ENCODE peak calls at places on chromosomes 6 and 20, in ten cellular contexts. One of them, this sample, is unnamed.

GRCh38 chr6:16239090-16239797 is 857 bp downstream of the GMPR start:
- DNase-seq in endothelial cell: peak; percentile 60
- DNase-seq in nephron progenitor cell: peak; percentile 48
- DNase-seq in RWPE1: peak; percentile 30
- DNase-seq in activated naive CD4-positive, alpha-beta T cell: no peak
- DNase-seq in pancreas: peak; percentile 49
- DNase-seq in endodermal cell: peak; percentile 92
- DNase-seq in OCI-LY7: no peak
- DNase-seq in HS-27A: no peak
- DNase-seq in MCF 10A: peak; percentile 19
- DNase-seq in this sample: no peak

GRCh38 chr20:34891166-34892062 is 15.0 kb downstream of the ACSS2 start:
- DNase-seq in endothelial cell: no peak
- DNase-seq in nephron progenitor cell: no peak
- DNase-seq in RWPE1: peak; percentile 93
- DNase-seq in activated naive CD4-positive, alpha-beta T cell: no peak
- DNase-seq in pancreas: no peak
- DNase-seq in endodermal cell: no peak
- DNase-seq in OCI-LY7: no peak
- DNase-seq in HS-27A: no peak
- DNase-seq in MCF 10A: peak; percentile 79
- DNase-seq in this sample: no peak

GRCh38 chr20:59006167-59006863 is 739 bp downstream of the CTSZ start:
- DNase-seq in endothelial cell: no peak
- DNase-seq in nephron progenitor cell: no peak
- DNase-seq in RWPE1: peak; percentile 51
- DNase-seq in activated naive CD4-positive, alpha-beta T cell: no peak
- DNase-seq in pancreas: no peak
- DNase-seq in endodermal cell: peak; percentile 47
- DNase-seq in OCI-LY7: peak; percentile 34
- DNase-seq in HS-27A: no peak
- DNase-seq in MCF 10A: peak; percentile 32
- DNase-seq in this sample: no peak

GRCh38 chr20:50624351-50625016 is 66.9 kb downstream of the RIPOR3 start:
- DNase-seq in endothelial cell: no peak
- DNase-seq in nephron progenitor cell: no peak
- DNase-seq in RWPE1: peak; percentile 76
- DNase-seq in activated naive CD4-positive, alpha-beta T cell: no peak
- DNase-seq in pancreas: peak; percentile 72
- DNase-seq in endodermal cell: no peak
- DNase-seq in OCI-LY7: peak; percentile 53
- DNase-seq in HS-27A: no peak
- DNase-seq in MCF 10A: peak; percentile 71
- DNase-seq in this sample: no peak

GRCh38 chr6:44234101-44235090 is 11.0 kb downstream of the SLC29A1 start:
- DNase-seq in endothelial cell: peak; percentile 67
- DNase-seq in nephron progenitor cell: peak; percentile 63
- DNase-seq in RWPE1: no peak
- DNase-seq in activated naive CD4-positive, alpha-beta T cell: no peak
- DNase-seq in pancreas: peak; percentile 78
- DNase-seq in endodermal cell: peak; percentile 95
- DNase-seq in OCI-LY7: peak; percentile 62
- DNase-seq in HS-27A: no peak
- DNase-seq in MCF 10A: peak; percentile 74
- DNase-seq in this sample: no peak

GRCh38 chr20:21202284-21202683 is 76.4 kb downstream of the KIZ start:
- DNase-seq in endothelial cell: no peak
- DNase-seq in nephron progenitor cell: no peak
- DNase-seq in RWPE1: peak; percentile 26
- DNase-seq in activated naive CD4-positive, alpha-beta T cell: no peak
- DNase-seq in pancreas: no peak
- DNase-seq in endodermal cell: no peak
- DNase-seq in OCI-LY7: no peak
- DNase-seq in HS-27A: no peak
- DNase-seq in MCF 10A: peak; percentile 54
- DNase-seq in this sample: no peak

GRCh38 chr20:18514127-18514526 is 6.4 kb downstream of the SEC23B start:
- DNase-seq in endothelial cell: no peak
- DNase-seq in nephron progenitor cell: no peak
- DNase-seq in RWPE1: no peak
- DNase-seq in activated naive CD4-positive, alpha-beta T cell: no peak
- DNase-seq in pancreas: no peak
- DNase-seq in endodermal cell: no peak
- DNase-seq in OCI-LY7: no peak
- DNase-seq in HS-27A: no peak
- DNase-seq in MCF 10A: no peak
- DNase-seq in this sample: no peak

GRCh38 chr20:64109390-64109747 is 2.0 kb upstream of the NPBWR2 start:
- DNase-seq in endothelial cell: no peak
- DNase-seq in nephron progenitor cell: no peak
- DNase-seq in RWPE1: no peak
- DNase-seq in activated naive CD4-positive, alpha-beta T cell: no peak
- DNase-seq in pancreas: peak; percentile 21
- DNase-seq in endodermal cell: no peak
- DNase-seq in OCI-LY7: no peak
- DNase-seq in HS-27A: no peak
- DNase-seq in MCF 10A: no peak
- DNase-seq in this sample: no peak

GRCh38 chr6:104640761-104641160 is 219.0 kb downstream of the HACE1 start:
- DNase-seq in endothelial cell: no peak
- DNase-seq in nephron progenitor cell: no peak
- DNase-seq in RWPE1: no peak
- DNase-seq in activated naive CD4-positive, alpha-beta T cell: no peak
- DNase-seq in pancreas: no peak
- DNase-seq in endodermal cell: no peak
- DNase-seq in OCI-LY7: peak; percentile 35
- DNase-seq in HS-27A: no peak
- DNase-seq in MCF 10A: no peak
- DNase-seq in this sample: no peak

GRCh38 chr20:57737349-57737748 is 27.5 kb upstream of the PMEPA1 start:
- DNase-seq in endothelial cell: no peak
- DNase-seq in nephron progenitor cell: no peak
- DNase-seq in RWPE1: no peak
- DNase-seq in activated naive CD4-positive, alpha-beta T cell: no peak
- DNase-seq in pancreas: no peak
- DNase-seq in endodermal cell: no peak
- DNase-seq in OCI-LY7: no peak
- DNase-seq in HS-27A: no peak
- DNase-seq in MCF 10A: no peak
- DNase-seq in this sample: no peak

GRCh38 chr6:38307730-38308129 is 332.0 kb downstream of the BTBD9 start:
- DNase-seq in endothelial cell: no peak
- DNase-seq in nephron progenitor cell: no peak
- DNase-seq in RWPE1: no peak
- DNase-seq in activated naive CD4-positive, alpha-beta T cell: no peak
- DNase-seq in pancreas: no peak
- DNase-seq in endodermal cell: no peak
- DNase-seq in OCI-LY7: peak; percentile 42
- DNase-seq in HS-27A: no peak
- DNase-seq in MCF 10A: no peak
- DNase-seq in this sample: no peak

GRCh38 chr6:33168202-33168601 is 24.1 kb downstream of the COL11A2 start:
- DNase-seq in endothelial cell: no peak
- DNase-seq in nephron progenitor cell: no peak
- DNase-seq in RWPE1: no peak
- DNase-seq in activated naive CD4-positive, alpha-beta T cell: no peak
- DNase-seq in pancreas: no peak
- DNase-seq in endodermal cell: no peak
- DNase-seq in OCI-LY7: no peak
- DNase-seq in HS-27A: no peak
- DNase-seq in MCF 10A: no peak
- DNase-seq in this sample: no peak

GRCh38 chr6:35359744-35360348 is 17.5 kb downstream of the PPARD start:
- DNase-seq in endothelial cell: no peak
- DNase-seq in nephron progenitor cell: no peak
- DNase-seq in RWPE1: no peak
- DNase-seq in activated naive CD4-positive, alpha-beta T cell: no peak
- DNase-seq in pancreas: peak; percentile 52
- DNase-seq in endodermal cell: no peak
- DNase-seq in OCI-LY7: no peak
- DNase-seq in HS-27A: no peak
- DNase-seq in MCF 10A: peak; percentile 47
- DNase-seq in this sample: no peak

GRCh38 chr20:63915471-63915870 is 20.5 kb downstream of the DNAJC5 start:
- DNase-seq in endothelial cell: no peak
- DNase-seq in nephron progenitor cell: no peak
- DNase-seq in RWPE1: no peak
- DNase-seq in activated naive CD4-positive, alpha-beta T cell: no peak
- DNase-seq in pancreas: peak; percentile 60
- DNase-seq in endodermal cell: no peak
- DNase-seq in OCI-LY7: no peak
- DNase-seq in HS-27A: no peak
- DNase-seq in MCF 10A: no peak
- DNase-seq in this sample: no peak

GRCh38 chr20:1205802-1206201 is 2.5 kb downstream of the C20orf202 start:
- DNase-seq in endothelial cell: no peak
- DNase-seq in nephron progenitor cell: no peak
- DNase-seq in RWPE1: no peak
- DNase-seq in activated naive CD4-positive, alpha-beta T cell: no peak
- DNase-seq in pancreas: no peak
- DNase-seq in endodermal cell: no peak
- DNase-seq in OCI-LY7: no peak
- DNase-seq in HS-27A: no peak
- DNase-seq in MCF 10A: no peak
- DNase-seq in this sample: no peak

GRCh38 chr6:40804905-40805304 is 217.7 kb upstream of the LRFN2 start:
- DNase-seq in endothelial cell: no peak
- DNase-seq in nephron progenitor cell: no peak
- DNase-seq in RWPE1: no peak
- DNase-seq in activated naive CD4-positive, alpha-beta T cell: no peak
- DNase-seq in pancreas: no peak
- DNase-seq in endodermal cell: no peak
- DNase-seq in OCI-LY7: peak; percentile 5
- DNase-seq in HS-27A: no peak
- DNase-seq in MCF 10A: no peak
- DNase-seq in this sample: no peak

GRCh38 chr6:11172501-11173337 is 59.7 kb downstream of the NEDD9 start:
- DNase-seq in endothelial cell: peak; percentile 76
- DNase-seq in nephron progenitor cell: peak; percentile 83
- DNase-seq in RWPE1: peak; percentile 21
- DNase-seq in activated naive CD4-positive, alpha-beta T cell: peak; percentile 36
- DNase-seq in pancreas: peak; percentile 63
- DNase-seq in endodermal cell: peak; percentile 94
- DNase-seq in OCI-LY7: peak; percentile 66
- DNase-seq in HS-27A: no peak
- DNase-seq in MCF 10A: peak; percentile 63
- DNase-seq in this sample: peak; percentile 48

GRCh38 chr6:8321671-8322404 is 113.5 kb downstream of the SLC35B3 start:
- DNase-seq in endothelial cell: no peak
- DNase-seq in nephron progenitor cell: no peak
- DNase-seq in RWPE1: peak; percentile 17
- DNase-seq in activated naive CD4-positive, alpha-beta T cell: no peak
- DNase-seq in pancreas: no peak
- DNase-seq in endodermal cell: no peak
- DNase-seq in OCI-LY7: no peak
- DNase-seq in HS-27A: no peak
- DNase-seq in MCF 10A: peak; percentile 13
- DNase-seq in this sample: no peak

GRCh38 chr6:103587722-103588121 is 1272.0 kb downstream of the HACE1 start:
- DNase-seq in endothelial cell: no peak
- DNase-seq in nephron progenitor cell: no peak
- DNase-seq in RWPE1: no peak
- DNase-seq in activated naive CD4-positive, alpha-beta T cell: no peak
- DNase-seq in pancreas: no peak
- DNase-seq in endodermal cell: no peak
- DNase-seq in OCI-LY7: no peak
- DNase-seq in HS-27A: no peak
- DNase-seq in MCF 10A: no peak
- DNase-seq in this sample: no peak

GRCh38 chr20:62723351-62723750 is 14.7 kb downstream of the NTSR1 start:
- DNase-seq in endothelial cell: no peak
- DNase-seq in nephron progenitor cell: no peak
- DNase-seq in RWPE1: no peak
- DNase-seq in activated naive CD4-positive, alpha-beta T cell: no peak
- DNase-seq in pancreas: peak; percentile 76
- DNase-seq in endodermal cell: no peak
- DNase-seq in OCI-LY7: no peak
- DNase-seq in HS-27A: no peak
- DNase-seq in MCF 10A: no peak
- DNase-seq in this sample: no peak

GRCh38 chr6:37794825-37795224 is 24.7 kb upstream of the ZFAND3 start:
- DNase-seq in endothelial cell: no peak
- DNase-seq in nephron progenitor cell: no peak
- DNase-seq in RWPE1: no peak
- DNase-seq in activated naive CD4-positive, alpha-beta T cell: no peak
- DNase-seq in pancreas: no peak
- DNase-seq in endodermal cell: no peak
- DNase-seq in OCI-LY7: no peak
- DNase-seq in HS-27A: no peak
- DNase-seq in MCF 10A: peak; percentile 49
- DNase-seq in this sample: no peak

GRCh38 chr6:170188571-170189001 is 102.3 kb downstream of the DLL1 start:
- DNase-seq in endothelial cell: no peak
- DNase-seq in nephron progenitor cell: no peak
- DNase-seq in RWPE1: no peak
- DNase-seq in activated naive CD4-positive, alpha-beta T cell: no peak
- DNase-seq in pancreas: no peak
- DNase-seq in endodermal cell: no peak
- DNase-seq in OCI-LY7: no peak
- DNase-seq in HS-27A: no peak
- DNase-seq in MCF 10A: no peak
- DNase-seq in this sample: no peak

GRCh38 chr20:17227199-17227535 is 327 bp downstream of the PCSK2 start:
- DNase-seq in endothelial cell: peak; percentile 12
- DNase-seq in nephron progenitor cell: no peak
- DNase-seq in RWPE1: no peak
- DNase-seq in activated naive CD4-positive, alpha-beta T cell: no peak
- DNase-seq in pancreas: no peak
- DNase-seq in endodermal cell: no peak
- DNase-seq in OCI-LY7: no peak
- DNase-seq in HS-27A: no peak
- DNase-seq in MCF 10A: no peak
- DNase-seq in this sample: no peak

GRCh38 chr20:13022401-13023170 is 13.8 kb downstream of the SPTLC3 start:
- DNase-seq in endothelial cell: no peak
- DNase-seq in nephron progenitor cell: no peak
- DNase-seq in RWPE1: no peak
- DNase-seq in activated naive CD4-positive, alpha-beta T cell: no peak
- DNase-seq in pancreas: no peak
- DNase-seq in endodermal cell: peak; percentile 63
- DNase-seq in OCI-LY7: no peak
- DNase-seq in HS-27A: no peak
- DNase-seq in MCF 10A: peak; percentile 44
- DNase-seq in this sample: no peak

GRCh38 chr6:132768051-132768517 is 10.4 kb upstream of the VNN2 start:
- DNase-seq in endothelial cell: peak; percentile 52
- DNase-seq in nephron progenitor cell: peak; percentile 24
- DNase-seq in RWPE1: no peak
- DNase-seq in activated naive CD4-positive, alpha-beta T cell: no peak
- DNase-seq in pancreas: peak; percentile 19
- DNase-seq in endodermal cell: peak; percentile 90
- DNase-seq in OCI-LY7: peak; percentile 59
- DNase-seq in HS-27A: no peak
- DNase-seq in MCF 10A: peak; percentile 67
- DNase-seq in this sample: no peak

GRCh38 chr20:21981179-21981578 is 275.7 kb downstream of the PAX1 start:
- DNase-seq in endothelial cell: no peak
- DNase-seq in nephron progenitor cell: no peak
- DNase-seq in RWPE1: no peak
- DNase-seq in activated naive CD4-positive, alpha-beta T cell: no peak
- DNase-seq in pancreas: no peak
- DNase-seq in endodermal cell: no peak
- DNase-seq in OCI-LY7: no peak
- DNase-seq in HS-27A: no peak
- DNase-seq in MCF 10A: no peak
- DNase-seq in this sample: no peak

GRCh38 chr20:3323398-3323797 is 84.1 kb downstream of the DNAAF9 start:
- DNase-seq in endothelial cell: no peak
- DNase-seq in nephron progenitor cell: no peak
- DNase-seq in RWPE1: peak; percentile 31
- DNase-seq in activated naive CD4-positive, alpha-beta T cell: no peak
- DNase-seq in pancreas: no peak
- DNase-seq in endodermal cell: peak; percentile 52
- DNase-seq in OCI-LY7: no peak
- DNase-seq in HS-27A: no peak
- DNase-seq in MCF 10A: peak; percentile 79
- DNase-seq in this sample: no peak

GRCh38 chr6:27478141-27478705 is 5.3 kb upstream of the ZNF184 start:
- DNase-seq in endothelial cell: peak; percentile 8
- DNase-seq in nephron progenitor cell: no peak
- DNase-seq in RWPE1: no peak
- DNase-seq in activated naive CD4-positive, alpha-beta T cell: no peak
- DNase-seq in pancreas: no peak
- DNase-seq in endodermal cell: no peak
- DNase-seq in OCI-LY7: no peak
- DNase-seq in HS-27A: no peak
- DNase-seq in MCF 10A: no peak
- DNase-seq in this sample: no peak